ENCODE peak calls at places on chromosome 13, in six cellular contexts. F, Z, C, D, A and M are unnamed samples.

GRCh38 chr13:28582225-28582891 is 76.6 kb upstream of the POMP start:
- DNase-seq in F (no peak), Z (peak; percentile 45), C (no peak), D (peak; percentile 15), A (no peak), M (peak; percentile 48)

GRCh38 chr13:31042501-31043165 is 110.2 kb downstream of the TEX26 start:
- DNase-seq in F (peak; percentile 28), Z (no peak), C (no peak), D (no peak), A (no peak), M (no peak)

GRCh38 chr13:97306106-97306505 is 84.0 kb downstream of the MBNL2 start:
- DNase-seq in F (no peak), Z (no peak), C (no peak), D (no peak), A (no peak), M (no peak)

GRCh38 chr13:80430561-80430960 is 89.6 kb upstream of the SPRY2 start:
- DNase-seq in F (no peak), Z (no peak), C (no peak), D (no peak), A (no peak), M (no peak)

GRCh38 chr13:31920301-31920818 is 111.2 kb upstream of the FRY start:
- DNase-seq in F (no peak), Z (no peak), C (no peak), D (peak; percentile 43), A (no peak), M (no peak)

GRCh38 chr13:47679391-47679790 is 321.7 kb downstream of the SUCLA2 start:
- DNase-seq in F (no peak), Z (no peak), C (no peak), D (peak; percentile 73), A (no peak), M (no peak)

GRCh38 chr13:80386592-80386991 is 45.7 kb upstream of the SPRY2 start:
- DNase-seq in F (no peak), Z (no peak), C (no peak), D (no peak), A (no peak), M (no peak)

GRCh38 chr13:20461481-20461859 is 64.2 kb downstream of the CRYL1 start:
- DNase-seq in F (no peak), Z (peak; percentile 47), C (no peak), D (peak; percentile 52), A (no peak), M (no peak)

GRCh38 chr13:109725297-109725696 is 61.1 kb downstream of the IRS2 start:
- DNase-seq in F (no peak), Z (no peak), C (no peak), D (no peak), A (no peak), M (no peak)

GRCh38 chr13:51822106-51822840 is 18.3 kb upstream of the DHRS12 start:
- DNase-seq in F (no peak), Z (no peak), C (no peak), D (no peak), A (no peak), M (no peak)

GRCh38 chr13:21734961-21735360 is 64.1 kb downstream of the FGF9 start:
- DNase-seq in F (no peak), Z (no peak), C (no peak), D (no peak), A (no peak), M (no peak)

GRCh38 chr13:74907788-74908187 is 574.2 kb downstream of the TBC1D4 start:
- DNase-seq in F (no peak), Z (no peak), C (no peak), D (peak; percentile 25), A (no peak), M (no peak)

GRCh38 chr13:24008679-24009078 is 111.4 kb upstream of the C1QTNF9B start:
- DNase-seq in F (no peak), Z (no peak), C (no peak), D (peak; percentile 39), A (no peak), M (no peak)

GRCh38 chr13:27001705-27002104 is 169.9 kb downstream of the USP12 start:
- DNase-seq in F (peak; percentile 45), Z (no peak), C (no peak), D (no peak), A (no peak), M (no peak)

GRCh38 chr13:23679214-23679613 is 109.0 kb downstream of the TNFRSF19 start:
- DNase-seq in F (no peak), Z (peak; percentile 31), C (no peak), D (peak; percentile 53), A (no peak), M (no peak)

GRCh38 chr13:86591862-86592261 is 792.6 kb upstream of the SLITRK6 start:
- DNase-seq in F (no peak), Z (no peak), C (no peak), D (peak; percentile 69), A (no peak), M (no peak)

GRCh38 chr13:59270327-59270726 is 893.4 kb downstream of the DIAPH3 start:
- DNase-seq in F (no peak), Z (no peak), C (no peak), D (no peak), A (no peak), M (no peak)

GRCh38 chr13:77339408-77339807 is 12.5 kb upstream of the MYCBP2 start:
- DNase-seq in F (no peak), Z (no peak), C (no peak), D (no peak), A (no peak), M (no peak)

GRCh38 chr13:79779761-79780160 is 298.8 kb downstream of the NDFIP2 start:
- DNase-seq in F (peak; percentile 64), Z (peak; percentile 30), C (no peak), D (peak; percentile 71), A (no peak), M (no peak)

GRCh38 chr13:93670858-93671257 is 444.3 kb downstream of the GPC6 start:
- DNase-seq in F (no peak), Z (no peak), C (no peak), D (no peak), A (no peak), M (no peak)

GRCh38 chr13:114096811-114097503 is 35.5 kb downstream of the RASA3 start:
- DNase-seq in F (peak; percentile 58), Z (no peak), C (no peak), D (no peak), A (no peak), M (no peak)

GRCh38 chr13:49859568-49859967 is 67.1 kb upstream of the KPNA3 start:
- DNase-seq in F (no peak), Z (peak; percentile 58), C (no peak), D (peak; percentile 82), A (no peak), M (no peak)

GRCh38 chr13:30857018-30857417 is 49.1 kb upstream of the MEDAG start:
- DNase-seq in F (no peak), Z (no peak), C (no peak), D (no peak), A (no peak), M (no peak)

GRCh38 chr13:48636550-48636949 is 17.2 kb upstream of the CYSLTR2 start:
- DNase-seq in F (no peak), Z (no peak), C (no peak), D (peak; percentile 96), A (no peak), M (no peak)

GRCh38 chr13:82688400-82688999 is 1193.8 kb downstream of the SLITRK1 start:
- DNase-seq in F (no peak), Z (no peak), C (no peak), D (peak; percentile 13), A (no peak), M (no peak)

GRCh38 chr13:28056426-28056825 is 44.0 kb downstream of the FLT3 start:
- DNase-seq in F (no peak), Z (no peak), C (no peak), D (no peak), A (no peak), M (no peak)

GRCh38 chr13:62294210-62294609 is 878.6 kb upstream of the PCDH20 start:
- DNase-seq in F (no peak), Z (no peak), C (no peak), D (no peak), A (no peak), M (no peak)

GRCh38 chr13:27172495-27172842 is 858 bp upstream of the USP12 start:
- DNase-seq in F (no peak), Z (no peak), C (no peak), D (no peak), A (no peak), M (no peak)

GRCh38 chr13:42155251-42155650 is 106.8 kb downstream of the DGKH start:
- DNase-seq in F (no peak), Z (no peak), C (no peak), D (no peak), A (no peak), M (no peak)

GRCh38 chr13:99971576-99972189 is at the start of gene ZIC5:
- DNase-seq in F (no peak), Z (peak; percentile 80), C (peak; percentile 34), D (no peak), A (no peak), M (peak; percentile 75)

GRCh38 chr13:113883921-113884804 is 20.3 kb upstream of the GAS6 start:
- DNase-seq in F (no peak), Z (no peak), C (no peak), D (no peak), A (no peak), M (no peak)

GRCh38 chr13:71540098-71540497 is 326.9 kb downstream of the DACH1 start:
- DNase-seq in F (no peak), Z (no peak), C (no peak), D (no peak), A (no peak), M (no peak)

GRCh38 chr13:39688699-39689405 is 33.4 kb downstream of the COG6 start:
- DNase-seq in F (no peak), Z (no peak), C (no peak), D (peak; percentile 52), A (no peak), M (no peak)

GRCh38 chr13:70253834-70254233 is 145.6 kb upstream of the KLHL1 start:
- DNase-seq in F (no peak), Z (no peak), C (no peak), D (no peak), A (no peak), M (no peak)